ENCODE peak calls at places on chromosome 2, in seven cellular contexts. Y, S, M, X, F, W and N are unnamed samples.

GRCh38 chr2:67851946-67852345 is 210.9 kb downstream of the C1D start:
- DNase-seq in W (no peak), S (no peak), F (no peak), M (no peak), Y (no peak), X (no peak), N (no peak)

GRCh38 chr2:238163494-238164198 is 4.9 kb downstream of the ERFE start:
- DNase-seq in Y (peak; percentile 87), F (no peak), W (no peak), S (no peak), M (peak; percentile 64), X (no peak), N (no peak)

GRCh38 chr2:172434821-172435607 is 7.6 kb downstream of the ITGA6 start:
- DNase-seq in W (no peak), M (no peak), X (no peak), Y (peak; percentile 6), S (no peak), F (no peak), N (no peak)

GRCh38 chr2:65364986-65365733 is 67.2 kb downstream of the SPRED2 start:
- DNase-seq in F (no peak), Y (no peak), X (no peak), W (no peak), S (no peak), M (no peak), N (no peak)

GRCh38 chr2:85120363-85120762 is 12.8 kb upstream of the TCF7L1 start:
- DNase-seq in M (no peak), S (no peak), F (no peak), Y (no peak), X (no peak), W (no peak), N (no peak)

GRCh38 chr2:215812966-215813365 is 200.4 kb downstream of the MREG start:
- DNase-seq in F (no peak), S (no peak), X (no peak), Y (no peak), W (no peak), M (no peak), N (no peak)

GRCh38 chr2:202035941-202036372 is 2.3 kb downstream of the FZD7 start:
- DNase-seq in Y (peak; percentile 78), F (no peak), W (no peak), X (no peak), M (no peak), S (no peak), N (no peak)

GRCh38 chr2:177264209-177264538 is 353 bp downstream of the NFE2L2 start:
- DNase-seq in X (peak; percentile 43), S (no peak), F (no peak), W (peak; percentile 36), M (no peak), Y (peak; percentile 92), N (peak; percentile 54)

GRCh38 chr2:188870289-188870688 is 103.9 kb upstream of the COL3A1 start:
- DNase-seq in Y (no peak), S (no peak), F (no peak), W (no peak), M (no peak), X (no peak), N (no peak)

GRCh38 chr2:109218087-109218791 is 89.2 kb downstream of the SH3RF3 start:
- DNase-seq in F (no peak), M (no peak), W (no peak), Y (no peak), S (no peak), X (no peak), N (no peak)

GRCh38 chr2:85584354-85584856 is at the start of gene VAMP5:
- DNase-seq in S (peak; percentile 44), M (peak; percentile 64), X (peak; percentile 51), Y (peak; percentile 90), W (peak; percentile 53), F (no peak), N (no peak)

GRCh38 chr2:35462226-35462983 is 893.2 kb upstream of the CRIM1 start:
- DNase-seq in S (no peak), F (no peak), Y (no peak), X (no peak), W (no peak), M (no peak), N (no peak)

GRCh38 chr2:37507069-37507410 is 162.6 kb downstream of the QPCT start:
- DNase-seq in S (no peak), Y (no peak), F (no peak), M (no peak), W (no peak), X (no peak), N (no peak)

GRCh38 chr2:178123163-178123562 is 10.9 kb downstream of the RBM45 start:
- DNase-seq in M (no peak), Y (no peak), X (no peak), S (no peak), W (no peak), F (no peak), N (no peak)

GRCh38 chr2:17543848-17544645 is 3.6 kb downstream of the VSNL1 start:
- DNase-seq in Y (no peak), W (no peak), S (no peak), F (no peak), X (no peak), M (no peak), N (no peak)

GRCh38 chr2:159592446-159592845 is 23.9 kb downstream of the BAZ2B start:
- DNase-seq in S (no peak), W (no peak), F (no peak), Y (no peak), M (no peak), X (no peak), N (no peak)

GRCh38 chr2:152425765-152426710 is 91.1 kb downstream of the FMNL2 start:
- DNase-seq in Y (no peak), W (no peak), X (no peak), F (no peak), M (no peak), S (no peak), N (no peak)

GRCh38 chr2:141517852-141518421 is 612.9 kb downstream of the LRP1B start:
- DNase-seq in S (no peak), F (no peak), Y (no peak), X (no peak), W (no peak), M (no peak), N (no peak)

GRCh38 chr2:127726158-127726880 is 25.0 kb downstream of the SFT2D3 start:
- DNase-seq in W (no peak), M (no peak), F (no peak), S (no peak), Y (no peak), X (no peak), N (no peak)

GRCh38 chr2:122960727-122961641 is 1064.1 kb upstream of the CNTNAP5 start:
- DNase-seq in W (no peak), M (no peak), X (no peak), F (no peak), Y (no peak), S (no peak), N (no peak)

GRCh38 chr2:172279843-172280242 is 147.5 kb upstream of the ITGA6 start:
- DNase-seq in S (no peak), M (no peak), F (no peak), X (no peak), W (no peak), Y (no peak), N (no peak)

GRCh38 chr2:186457908-186458307 is 28.2 kb upstream of the ZC3H15 start:
- DNase-seq in S (peak; percentile 6), W (no peak), X (no peak), Y (no peak), F (no peak), M (no peak), N (no peak)

GRCh38 chr2:142824756-142825155 is 52.7 kb upstream of the KYNU start:
- DNase-seq in M (no peak), X (no peak), W (no peak), S (peak; percentile 47), Y (no peak), F (no peak), N (no peak)

GRCh38 chr2:223723954-223724411 is 113.4 kb downstream of the AP1S3 start:
- DNase-seq in F (no peak), W (no peak), Y (no peak), M (no peak), S (no peak), X (no peak), N (no peak)
- TF ChIP-seq POLR2AphosphoS5 in F (no peak), W (no peak), Y (no peak), M (peak; percentile 78), S (no peak), X (no peak), N (no peak)

DNA sequence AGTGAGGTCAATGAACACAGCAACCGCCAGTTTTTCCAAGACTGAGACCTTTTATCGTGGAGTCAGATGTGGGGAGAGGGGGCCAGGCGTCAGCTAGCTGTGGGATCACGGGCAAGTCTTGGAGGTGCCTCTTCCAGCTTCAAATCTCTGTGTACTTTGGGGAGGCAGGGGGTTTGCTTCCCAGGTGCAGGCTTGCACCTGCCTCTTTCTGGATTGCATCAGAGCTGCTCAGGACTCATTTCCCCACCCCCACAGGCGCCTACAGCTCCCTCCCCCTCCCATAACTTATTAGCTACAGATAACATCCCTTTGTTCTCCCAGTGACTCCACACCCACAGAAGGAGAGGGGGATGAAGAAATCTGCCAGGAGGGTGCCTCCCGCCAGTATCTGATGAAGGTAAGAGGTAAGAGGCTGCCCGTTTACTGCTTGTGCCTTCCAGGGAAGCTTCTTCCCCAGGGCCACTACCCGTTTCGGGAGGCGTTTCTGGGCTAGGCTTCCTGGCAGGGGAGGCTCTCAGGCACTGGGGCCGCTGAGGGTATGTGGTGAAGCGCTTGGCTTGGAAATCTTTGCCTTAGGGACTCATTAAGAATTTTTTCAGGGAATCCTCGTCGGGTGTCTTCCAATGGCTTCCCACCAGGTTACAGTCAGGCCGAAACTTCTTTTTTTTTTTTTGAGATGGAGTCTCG is 18.8 kb upstream of the MRPL33 start:
- DNase-seq in M (peak; percentile 77), W (peak; percentile 76), S (no peak), Y (no peak), F (no peak), X (peak; percentile 29), N (no peak)
- H3K4me3 ChIP-seq in M (peak overlapping the region; percentile 41), W (peak overlapping the region; percentile 23), S (no peak overlapping the region), Y (peak overlapping the region; percentile 23), F (no peak overlapping the region), X (no peak overlapping the region), N (peak overlapping the region; percentile 42)

GRCh38 chr2:74502147-74502719 is 2.8 kb upstream of the LBX2 start:
- DNase-seq in F (no peak), W (peak; percentile 68), M (peak; percentile 67), Y (peak; percentile 79), S (no peak), X (peak; percentile 75), N (no peak)

GRCh38 chr2:74501335-74502071 is 2.1 kb upstream of the LBX2 start:
- DNase-seq in W (no peak), M (no peak), X (no peak), Y (peak; percentile 46), F (no peak), S (no peak), N (no peak)

GRCh38 chr2:74503506-74504475 is 3.7 kb downstream of the PCGF1 start:
- DNase-seq in X (no peak), M (peak; percentile 67), F (no peak), Y (peak; percentile 51), S (peak; percentile 22), W (peak; percentile 33), N (no peak)

GRCh38 chr2:74504591-74504990 is 2.9 kb downstream of the PCGF1 start:
- DNase-seq in W (no peak), X (no peak), M (no peak), Y (no peak), F (no peak), S (no peak), N (no peak)

GRCh38 chr2:74502720-74503505 is 3.5 kb upstream of the LBX2 start:
- DNase-seq in F (peak; percentile 96), W (peak; percentile 87), M (peak; percentile 80), X (peak; percentile 89), S (peak; percentile 86), Y (peak; percentile 93), N (no peak)
- TF ChIP-seq POLR2A in F (peak; percentile 32), W (no peak), M (no peak), X (peak; percentile 91), S (peak; percentile 96), Y (peak; percentile 72), N (no peak)

GRCh38 chr2:231613655-231614558 is 21.2 kb downstream of the TEX44 start:
- DNase-seq in W (peak; percentile 87), F (peak; percentile 96), X (peak; percentile 90), M (peak; percentile 92), Y (peak; percentile 95), S (peak; percentile 93), N (peak; percentile 89)
- TF ChIP-seq POLR2AphosphoS5 in W (peak; percentile 79), F (peak; percentile 83), X (peak; percentile 74), M (peak; percentile 91), Y (peak; percentile 53), S (peak; percentile 88), N (peak; percentile 30)